ENCODE peak calls at places on chromosomes 16 and 17, in eight cellular contexts. X, Y, S, I, B, O, D and H are unnamed samples.

GRCh38 chr17:66953661-66954060 is 10.8 kb upstream of the CACNG4 start:
- DNase-seq in D (no peak), S (no peak), Y (peak), B (no peak), O (no peak), X (no peak), I (no peak), H (no peak)

GRCh38 chr17:51435641-51436091 is 175.3 kb downstream of the UTP18 start:
- DNase-seq in B (no peak), D (peak), Y (peak), I (no peak), X (no peak), S (no peak), O (no peak), H (no peak)

GRCh38 chr16:30395992-30396560 is 856 bp downstream of the ZNF48 start:
- DNase-seq in D (peak), S (no peak), O (no peak), X (peak), I (no peak), Y (no peak), B (peak), H (no peak)

GRCh38 chr16:30112197-30113030 is 923 bp downstream of the GDPD3 start:
- DNase-seq in X (no peak), B (peak), I (peak), D (peak), S (peak), O (no peak), Y (no peak), H (peak)

GRCh38 chr17:66441012-66441703 is 138.7 kb downstream of the PRKCA start:
- DNase-seq in B (no peak), O (no peak), D (no peak), I (peak), S (peak), X (no peak), Y (no peak), H (peak)

GRCh38 chr17:20944014-20944905 is 98.6 kb downstream of the USP22 start:
- DNase-seq in D (no peak), B (no peak), X (no peak), O (no peak), Y (peak), I (no peak), S (peak), H (peak)

GRCh38 chr17:17526369-17526768 is 30.2 kb upstream of the RASD1 start:
- DNase-seq in D (no peak), O (no peak), B (no peak), S (no peak), Y (peak), X (no peak), I (no peak), H (no peak)

GRCh38 chr16:87145181-87146176 is 171.7 kb downstream of the C16orf95 start:
- DNase-seq in Y (no peak), O (no peak), D (peak), S (peak), I (no peak), B (peak), X (no peak), H (no peak)

GRCh38 chr17:17484451-17484899 is 7.7 kb downstream of the MED9 start:
- DNase-seq in S (no peak), O (no peak), B (no peak), D (peak), X (no peak), Y (no peak), I (no peak), H (no peak)

GRCh38 chr17:8563981-8564602 is 66.4 kb downstream of the MYH10 start:
- DNase-seq in I (no peak), O (peak), S (no peak), D (no peak), B (peak), X (no peak), Y (no peak), H (no peak)

GRCh38 chr17:64081802-64082799 is 47.8 kb downstream of the ERN1 start:
- DNase-seq in D (peak), B (peak), O (peak), Y (peak), X (peak), S (peak), I (no peak), H (peak)

GRCh38 chr16:1919680-1919998 is 1.4 kb upstream of the HS3ST6 start:
- DNase-seq in X (no peak), S (no peak), I (no peak), O (no peak), D (no peak), Y (no peak), B (no peak), H (no peak)

GRCh38 chr17:5619088-5619740 is 34.9 kb upstream of the NLRP1 start:
- DNase-seq in D (no peak), X (no peak), I (no peak), O (no peak), Y (no peak), S (no peak), B (no peak), H (no peak)

GRCh38 chr17:28142355-28142754 is 99.9 kb downstream of the NLK start:
- DNase-seq in I (no peak), X (no peak), S (no peak), Y (no peak), B (no peak), O (no peak), D (no peak), H (no peak)

GRCh38 chr16:2178321-2179106 is 17.9 kb downstream of the CASKIN1 start:
- DNase-seq in S (no peak), B (peak), O (no peak), X (no peak), Y (no peak), D (peak), I (no peak), H (no peak)

GRCh38 chr17:48071654-48072053 is 23.5 kb downstream of the NFE2L1 start:
- DNase-seq in B (no peak), I (no peak), O (no peak), X (no peak), D (peak), Y (no peak), S (no peak), H (no peak)